ENCODE peak calls at places on chromosome 4, in eight cellular contexts. M, T, U, B, W, N, F and V are unnamed samples.

GRCh38 chr4:113383111-113383785 is 333.8 kb downstream of the ANK2 start:
- DNase-seq in M (no peak), T (peak), U (no peak), B (no peak), W (no peak), N (peak), F (peak), V (peak)

GRCh38 chr4:154590329-154591006 is at the start of gene FGA:
- DNase-seq in M (peak), T (no peak), U (peak), B (no peak), W (no peak), N (no peak), F (no peak), V (no peak)

GRCh38 chr4:25536577-25537325 is 118.9 kb upstream of the SLC34A2 start:
- DNase-seq in M (no peak), T (no peak), U (no peak), B (no peak), W (no peak), N (no peak), F (no peak), V (no peak)

GRCh38 chr4:47271296-47271695 is 192.2 kb downstream of the COMMD8 start:
- DNase-seq in M (no peak), T (no peak), U (no peak), B (no peak), W (no peak), N (no peak), F (no peak), V (no peak)

GRCh38 chr4:159048166-159048886 is 54.6 kb upstream of the RAPGEF2 start:
- DNase-seq in M (peak), T (peak), U (peak), B (peak), W (no peak), N (peak), F (peak), V (peak)

GRCh38 chr4:38488891-38489861 is 174.8 kb upstream of the KLF3 start:
- DNase-seq in M (peak), T (peak), U (peak), B (no peak), W (no peak), N (peak), F (no peak), V (no peak)

GRCh38 chr4:48079972-48080391 is 54.1 kb downstream of the TXK start:
- DNase-seq in M (no peak), T (no peak), U (no peak), B (peak), W (no peak), N (peak), F (no peak), V (peak)

GRCh38 chr4:54930226-54930625 is 195.2 kb downstream of the KDR start:
- DNase-seq in M (no peak), T (peak), U (no peak), B (peak), W (no peak), N (no peak), F (no peak), V (peak)